ENCODE peak calls at places on chromosomes 6 and 20, in seven cellular contexts. E, T, J, I, X, F and H are unnamed samples.

GRCh38 chr6:145137425-145137824 is 597.9 kb downstream of the EPM2A start:
- DNase-seq in E (no peak), T (no peak), J (peak; percentile 60), I (no peak), X (peak; percentile 43), F (no peak), H (no peak)

GRCh38 chr20:5835870-5836269 is 85.7 kb downstream of the SHLD1 start:
- DNase-seq in E (no peak), T (peak; percentile 32), J (peak; percentile 70), I (no peak), X (no peak), F (no peak), H (no peak)

GRCh38 chr6:129567374-129567773 is 142.6 kb downstream of the ARHGAP18 start:
- DNase-seq in E (peak; percentile 34), T (peak; percentile 7), J (peak; percentile 44), I (no peak), X (peak; percentile 15), F (no peak), H (no peak)

GRCh38 chr20:62745959-62746288 is 37.3 kb downstream of the NTSR1 start:
- DNase-seq in E (no peak), T (no peak), J (no peak), I (no peak), X (no peak), F (no peak), H (no peak)

GRCh38 chr6:44078795-44079671 is 48.2 kb downstream of the MRPL14 start:
- DNase-seq in E (peak; percentile 69), T (peak; percentile 77), J (peak; percentile 74), I (no peak), X (peak; percentile 77), F (peak; percentile 37), H (peak; percentile 77)

GRCh38 chr20:38209054-38209675 is 44.1 kb upstream of the TGM2 start:
- DNase-seq in E (no peak), T (no peak), J (no peak), I (no peak), X (no peak), F (no peak), H (no peak)

GRCh38 chr6:139881728-139882211 is 507.3 kb upstream of the CITED2 start:
- DNase-seq in E (no peak), T (peak; percentile 25), J (peak; percentile 64), I (peak; percentile 25), X (peak; percentile 62), F (no peak), H (peak; percentile 32)

GRCh38 chr20:32623667-32624157 is 38.6 kb upstream of the NOL4L start:
- DNase-seq in E (no peak), T (no peak), J (no peak), I (no peak), X (no peak), F (no peak), H (no peak)

GRCh38 chr20:41533537-41534136 is 84.5 kb downstream of the CHD6 start:
- DNase-seq in E (no peak), T (no peak), J (no peak), I (no peak), X (no peak), F (no peak), H (no peak)

GRCh38 chr6:29947292-29947980 is 5.1 kb downstream of the HLA-A start:
- DNase-seq in E (peak; percentile 24), T (no peak), J (no peak), I (no peak), X (peak; percentile 38), F (no peak), H (no peak)

GRCh38 chr20:35306931-35307517 is 14.8 kb upstream of the FAM83C start:
- DNase-seq in E (no peak), T (no peak), J (peak; percentile 85), I (peak; percentile 22), X (peak; percentile 91), F (no peak), H (no peak)

GRCh38 chr20:46631212-46631869 is 19.9 kb downstream of the SLC13A3 start:
- DNase-seq in E (no peak), T (no peak), J (no peak), I (no peak), X (peak; percentile 16), F (no peak), H (no peak)

GRCh38 chr6:20332441-20333006 is 69.2 kb upstream of the E2F3 start:
- DNase-seq in E (no peak), T (no peak), J (no peak), I (no peak), X (no peak), F (no peak), H (no peak)

GRCh38 chr20:3563113-3563512 is 92.3 kb downstream of the ATRN start:
- DNase-seq in E (no peak), T (no peak), J (no peak), I (no peak), X (peak; percentile 16), F (no peak), H (no peak)